ENCODE peak calls at places on chromosome 6, in seven cellular contexts. One of them, this sample, is unnamed.

GRCh38 chr6:141914646-141915045 is 218.1 kb upstream of the GJE1 start:
- DNase-seq in endothelial cell: no peak
- DNase-seq in sigmoid colon: no peak
- DNase-seq in GM12865: no peak
- DNase-seq in psoas muscle: no peak
- DNase-seq in tibial artery: no peak
- DNase-seq in left lung: no peak
- DNase-seq in this sample: no peak

GRCh38 chr6:137240168-137240567 is 21.0 kb upstream of the IFNGR1 start:
- DNase-seq in psoas muscle: peak
- DNase-seq in left lung: peak
- DNase-seq in sigmoid colon: peak
- DNase-seq in GM12865: no peak
- DNase-seq in endothelial cell: no peak
- DNase-seq in tibial artery: peak
- DNase-seq in this sample: no peak

GRCh38 chr6:52482903-52483670 is 62.9 kb downstream of the EFHC1 start:
- DNase-seq in GM12865: no peak
- DNase-seq in psoas muscle: no peak
- DNase-seq in sigmoid colon: no peak
- DNase-seq in tibial artery: no peak
- DNase-seq in endothelial cell: no peak
- DNase-seq in left lung: no peak
- DNase-seq in this sample: no peak

GRCh38 chr6:119568580-119568979 is 219.0 kb upstream of the MAN1A1 start:
- DNase-seq in left lung: no peak
- DNase-seq in endothelial cell: no peak
- DNase-seq in tibial artery: no peak
- DNase-seq in psoas muscle: no peak
- DNase-seq in GM12865: no peak
- DNase-seq in sigmoid colon: no peak
- DNase-seq in this sample: no peak

GRCh38 chr6:106448000-106448426 is 87.5 kb downstream of the CRYBG1 start:
- DNase-seq in sigmoid colon: no peak
- DNase-seq in psoas muscle: no peak
- DNase-seq in GM12865: peak
- DNase-seq in tibial artery: no peak
- DNase-seq in endothelial cell: no peak
- DNase-seq in left lung: peak
- DNase-seq in this sample: peak

GRCh38 chr6:106799008-106799952 is 169.9 kb downstream of the QRSL1 start:
- DNase-seq in tibial artery: no peak
- DNase-seq in endothelial cell: no peak
- DNase-seq in sigmoid colon: no peak
- DNase-seq in psoas muscle: no peak
- DNase-seq in GM12865: peak
- DNase-seq in left lung: no peak
- DNase-seq in this sample: no peak

GRCh38 chr6:105648276-105648675 is 245.4 kb upstream of the PREP start:
- DNase-seq in sigmoid colon: no peak
- DNase-seq in left lung: no peak
- DNase-seq in psoas muscle: no peak
- DNase-seq in tibial artery: no peak
- DNase-seq in GM12865: peak
- DNase-seq in endothelial cell: no peak
- DNase-seq in this sample: no peak

GRCh38 chr6:76992553-76992952 is 470.7 kb downstream of the HTR1B start:
- DNase-seq in endothelial cell: no peak
- DNase-seq in psoas muscle: no peak
- DNase-seq in GM12865: no peak
- DNase-seq in sigmoid colon: no peak
- DNase-seq in left lung: no peak
- DNase-seq in tibial artery: no peak
- DNase-seq in this sample: no peak

GRCh38 chr6:156379946-156380707 is 397.1 kb upstream of the ARID1B start:
- DNase-seq in endothelial cell: no peak
- DNase-seq in tibial artery: no peak
- DNase-seq in GM12865: no peak
- DNase-seq in sigmoid colon: no peak
- DNase-seq in left lung: no peak
- DNase-seq in psoas muscle: no peak
- DNase-seq in this sample: no peak

GRCh38 chr6:170084166-170084730 is 206.6 kb downstream of the DLL1 start:
- DNase-seq in psoas muscle: no peak
- DNase-seq in left lung: peak
- DNase-seq in tibial artery: peak
- DNase-seq in sigmoid colon: no peak
- DNase-seq in GM12865: no peak
- DNase-seq in endothelial cell: no peak
- DNase-seq in this sample: no peak

GRCh38 chr6:34813028-34813742 is 21.3 kb downstream of the BLTP3A start:
- DNase-seq in endothelial cell: no peak
- DNase-seq in left lung: no peak
- DNase-seq in sigmoid colon: no peak
- DNase-seq in psoas muscle: no peak
- DNase-seq in tibial artery: no peak
- DNase-seq in GM12865: no peak
- DNase-seq in this sample: no peak

GRCh38 chr6:6703720-6704422 is 115.4 kb downstream of the LY86 start:
- DNase-seq in endothelial cell: no peak
- DNase-seq in left lung: no peak
- DNase-seq in psoas muscle: no peak
- DNase-seq in sigmoid colon: peak
- DNase-seq in GM12865: no peak
- DNase-seq in tibial artery: no peak
- DNase-seq in this sample: no peak

GRCh38 chr6:11094411-11094851 is 797 bp downstream of the SMIM13 start:
- DNase-seq in tibial artery: peak
- DNase-seq in GM12865: peak
- DNase-seq in sigmoid colon: peak
- DNase-seq in endothelial cell: peak
- DNase-seq in psoas muscle: peak
- DNase-seq in left lung: peak
- DNase-seq in this sample: peak

GRCh38 chr6:364609-365540 is 26.7 kb upstream of the IRF4 start:
- DNase-seq in endothelial cell: no peak
- DNase-seq in tibial artery: peak
- DNase-seq in psoas muscle: no peak
- DNase-seq in sigmoid colon: peak
- DNase-seq in GM12865: peak
- DNase-seq in left lung: no peak
- DNase-seq in this sample: peak

GRCh38 chr6:366389-366788 is 25.2 kb upstream of the IRF4 start:
- DNase-seq in GM12865: no peak
- DNase-seq in left lung: no peak
- DNase-seq in tibial artery: no peak
- DNase-seq in endothelial cell: no peak
- DNase-seq in sigmoid colon: no peak
- DNase-seq in psoas muscle: no peak
- DNase-seq in this sample: no peak

GRCh38 chr6:365835-366234 is 25.7 kb upstream of the IRF4 start:
- DNase-seq in GM12865: no peak
- DNase-seq in endothelial cell: no peak
- DNase-seq in psoas muscle: no peak
- DNase-seq in tibial artery: peak
- DNase-seq in sigmoid colon: no peak
- DNase-seq in left lung: no peak
- DNase-seq in this sample: no peak

GRCh38 chr6:367891-368630 is 23.5 kb upstream of the IRF4 start:
- DNase-seq in left lung: no peak
- DNase-seq in GM12865: no peak
- DNase-seq in sigmoid colon: no peak
- DNase-seq in endothelial cell: no peak
- DNase-seq in psoas muscle: no peak
- DNase-seq in tibial artery: peak
- DNase-seq in this sample: no peak

GRCh38 chr6:366972-367794 is 24.4 kb upstream of the IRF4 start:
- DNase-seq in tibial artery: peak
- DNase-seq in sigmoid colon: no peak
- DNase-seq in left lung: no peak
- DNase-seq in endothelial cell: no peak
- DNase-seq in GM12865: no peak
- DNase-seq in psoas muscle: no peak
- DNase-seq in this sample: no peak
- TF ChIP-seq CTCF in tibial artery: no peak
- TF ChIP-seq CTCF in sigmoid colon: no peak
- TF ChIP-seq CTCF in left lung: no peak
- TF ChIP-seq CTCF in endothelial cell: no peak
- TF ChIP-seq CTCF in GM12865: no peak
- TF ChIP-seq CTCF in psoas muscle: no peak
- TF ChIP-seq CTCF in this sample: no peak

GRCh38 chr6:155269765-155270164 is 6.0 kb downstream of the CLDN20 start:
- DNase-seq in psoas muscle: no peak
- DNase-seq in endothelial cell: no peak
- DNase-seq in sigmoid colon: no peak
- DNase-seq in tibial artery: no peak
- DNase-seq in left lung: no peak
- DNase-seq in GM12865: no peak
- DNase-seq in this sample: no peak
- TF ChIP-seq CTCF in psoas muscle: no peak
- TF ChIP-seq CTCF in endothelial cell: no peak
- TF ChIP-seq CTCF in sigmoid colon: no peak
- TF ChIP-seq CTCF in tibial artery: no peak
- TF ChIP-seq CTCF in left lung: no peak
- TF ChIP-seq CTCF in GM12865: no peak
- TF ChIP-seq CTCF in this sample: no peak

DNA sequence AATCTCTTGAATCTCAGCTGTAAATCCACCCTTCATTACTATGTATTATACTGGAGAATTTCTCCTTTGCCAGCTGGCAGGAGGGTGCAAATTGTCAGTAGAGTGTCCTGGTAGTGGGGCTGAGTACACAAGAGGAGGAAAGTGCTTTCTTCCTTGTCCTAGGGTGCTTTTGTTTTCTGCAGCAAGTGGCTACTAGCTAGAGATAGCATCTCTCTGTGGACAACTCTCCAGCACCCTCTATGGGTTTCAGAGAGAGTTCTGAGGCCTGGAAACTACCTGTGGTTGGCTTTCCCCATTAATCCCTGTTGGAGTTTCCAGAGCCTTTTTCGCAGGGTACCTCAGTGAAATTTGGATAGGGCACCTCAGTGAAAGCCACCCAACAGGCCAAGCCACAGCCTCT is 422.5 kb upstream of the RGS17 start:
- DNase-seq in sigmoid colon: no peak
- DNase-seq in tibial artery: no peak
- DNase-seq in GM12865: peak
- DNase-seq in psoas muscle: no peak
- DNase-seq in endothelial cell: peak
- DNase-seq in left lung: no peak
- DNase-seq in this sample: no peak
- TF ChIP-seq CTCF in sigmoid colon: no peak
- TF ChIP-seq CTCF in tibial artery: no peak
- TF ChIP-seq CTCF in GM12865: peak
- TF ChIP-seq CTCF in psoas muscle: no peak
- TF ChIP-seq CTCF in endothelial cell: no peak
- TF ChIP-seq CTCF in left lung: no peak
- TF ChIP-seq CTCF in this sample: peak

DNA sequence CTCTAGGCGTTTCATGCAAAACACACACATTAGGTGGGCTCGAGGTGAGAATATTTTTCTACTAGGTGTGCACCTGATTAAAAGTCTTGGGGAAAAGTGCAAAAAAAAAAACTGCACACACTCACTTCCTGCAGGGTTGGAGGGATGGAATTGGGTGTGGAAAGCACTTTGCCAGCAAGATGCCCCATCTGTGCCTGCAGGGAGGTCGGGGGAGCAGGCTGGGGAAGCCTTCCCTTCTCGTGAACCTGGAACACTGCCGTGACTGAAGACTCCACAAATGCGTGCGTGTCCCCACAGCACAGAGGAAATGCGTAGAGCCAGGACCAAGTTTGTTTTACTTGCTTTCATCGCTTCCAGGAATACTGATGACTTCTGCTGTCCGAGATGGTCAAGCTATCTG is 56.3 kb downstream of the PSMG4 start:
- DNase-seq in GM12865: no peak
- DNase-seq in tibial artery: peak
- DNase-seq in left lung: no peak
- DNase-seq in sigmoid colon: peak
- DNase-seq in psoas muscle: peak
- DNase-seq in endothelial cell: no peak
- DNase-seq in this sample: no peak
- TF ChIP-seq CTCF in GM12865: no peak
- TF ChIP-seq CTCF in tibial artery: no peak
- TF ChIP-seq CTCF in left lung: no peak
- TF ChIP-seq CTCF in sigmoid colon: no peak
- TF ChIP-seq CTCF in psoas muscle: no peak
- TF ChIP-seq CTCF in endothelial cell: no peak
- TF ChIP-seq CTCF in this sample: no peak